ENCODE peak calls at places on chromosome 19, in ten cellular contexts. D is AG04450, C is keratinocyte, U is tibial artery, K is cardiac fibroblast, N is lower leg skin, A is A549, E is psoas muscle, S is esophagus squamous epithelium, R is GM20000. G is an unnamed sample.
A peak's percentile ranks its signal among the peaks of the same experiment; 100 is the strongest.

GRCh38 chr19:17695198-17695597 is 7.0 kb upstream of the UNC13A start:
- DNase-seq in S (no peak), C (no peak), E (no peak), K (no peak), A (no peak), R (no peak), N (no peak), U (no peak), D (no peak), G (no peak)

GRCh38 chr19:30376272-30376671 is 4.1 kb downstream of the ZNF536 start:
- DNase-seq in K (no peak), A (no peak), S (no peak), D (no peak), R (no peak), N (no peak), C (no peak), E (no peak), U (peak; percentile 9), G (no peak)

GRCh38 chr19:33208904-33209843 is 15.0 kb downstream of the LRP3 start:
- DNase-seq in D (no peak), K (no peak), E (peak; percentile 43), N (no peak), U (no peak), A (no peak), S (no peak), R (no peak), C (no peak), G (no peak)

GRCh38 chr19:11848594-11849263 is at the start of gene ZNF439:
- DNase-seq in K (peak; percentile 53), E (peak; percentile 89), D (peak; percentile 18), N (peak; percentile 89), C (no peak), R (peak; percentile 93), S (peak; percentile 38), U (peak; percentile 94), A (no peak), G (peak; percentile 16)

GRCh38 chr19:41937976-41938375 is 9.7 kb upstream of the ERFL start:
- DNase-seq in R (no peak), K (no peak), S (no peak), C (no peak), D (no peak), A (no peak), U (no peak), N (no peak), E (no peak), G (no peak)

GRCh38 chr19:41548954-41549688 is 26.8 kb upstream of the CEACAM21 start:
- DNase-seq in U (no peak), A (no peak), D (no peak), K (no peak), C (no peak), S (no peak), E (no peak), R (peak; percentile 72), N (no peak), G (no peak)

GRCh38 chr19:741506-742131 is 9.3 kb upstream of the MISP start:
- DNase-seq in C (no peak), R (no peak), U (no peak), D (no peak), S (no peak), K (no peak), N (no peak), E (no peak), A (peak; percentile 56), G (no peak)

GRCh38 chr19:58351558-58351878 is 1.8 kb downstream of the A1BG start:
- DNase-seq in A (no peak), E (no peak), R (no peak), D (no peak), U (no peak), N (no peak), S (no peak), K (no peak), C (no peak), G (no peak)

DNA sequence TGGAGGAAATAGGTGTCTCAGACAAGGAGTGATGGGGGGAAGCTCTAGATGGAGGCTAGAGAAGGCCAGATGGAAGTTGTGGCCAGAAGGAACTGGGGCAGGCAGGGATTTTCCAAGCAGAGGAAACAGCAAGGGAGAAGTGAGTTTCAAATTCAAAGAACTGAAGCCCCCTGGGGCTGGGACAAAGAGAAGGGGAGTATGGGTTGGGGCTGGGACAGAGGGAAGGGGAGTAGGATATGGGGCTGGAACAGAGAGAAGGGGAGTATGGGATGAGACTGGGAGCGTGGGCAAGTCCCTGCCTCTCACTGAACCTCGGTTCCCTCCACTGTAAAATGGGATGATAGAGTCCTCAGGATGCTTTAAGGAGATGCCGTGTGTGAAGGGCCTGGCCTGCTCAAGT is 1.9 kb upstream of the GTF2F1 start:
- DNase-seq in A (no peak), K (no peak), R (no peak), U (no peak), S (no peak), E (no peak), N (no peak), D (no peak), C (no peak), G (no peak)
- TF ChIP-seq CTCF in A (no peak), K (no peak), R (no peak), U (no peak), S (no peak), E (no peak), N (no peak), D (no peak), C (no peak), G (no peak)

GRCh38 chr19:10420444-10421239 is at the start of gene PDE4A:
- DNase-seq in C (no peak), R (peak; percentile 71), E (no peak), A (peak; percentile 32), U (no peak), N (no peak), S (no peak), D (no peak), K (peak; percentile 45), G (peak; percentile 79)
- TF ChIP-seq CTCF in C (peak; percentile 74), R (peak; percentile 75), E (peak; percentile 21), A (peak; percentile 38), U (no peak), N (no peak), S (peak; percentile 23), D (peak; percentile 44), K (peak; percentile 47), G (peak; percentile 50)

DNA sequence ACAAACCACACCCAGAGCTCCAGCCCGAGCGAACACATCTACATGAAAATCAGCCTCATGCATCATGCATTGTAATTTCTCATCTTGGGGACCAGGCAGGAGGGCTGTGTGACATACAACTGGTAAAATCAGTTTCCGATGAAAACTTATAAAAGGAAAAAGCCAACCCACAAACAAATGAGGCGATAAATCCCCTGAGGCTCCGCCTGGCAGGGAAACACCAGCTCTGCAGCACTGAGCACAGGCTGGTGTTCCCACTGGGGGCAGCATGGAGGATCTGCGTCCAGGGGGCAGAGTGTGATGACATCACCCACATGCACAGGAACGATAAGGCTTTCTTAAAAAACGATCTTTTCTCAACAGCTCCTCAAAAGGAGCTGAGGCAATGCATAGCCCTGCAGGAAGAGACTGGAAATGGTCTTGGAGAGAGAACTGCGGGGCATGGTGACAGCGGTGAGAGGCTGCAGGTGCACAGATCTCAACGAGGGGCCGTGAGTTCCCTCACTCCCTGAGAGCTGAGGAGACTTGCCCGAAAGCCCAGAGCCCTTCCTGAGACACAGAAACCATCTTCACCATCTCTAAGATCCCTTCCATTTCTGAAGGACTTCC is 24.6 kb downstream of the SH3GL1 start:
- DNase-seq in S (no peak), K (peak; percentile 77), U (peak; percentile 48), D (no peak), R (peak; percentile 60), C (no peak), E (peak; percentile 42), N (no peak), A (no peak), G (no peak)
- TF ChIP-seq CTCF in S (peak; percentile 28), K (peak; percentile 45), U (peak; percentile 26), D (peak; percentile 62), R (peak; percentile 54), C (peak; percentile 8), E (peak; percentile 10), N (no peak), A (no peak), G (no peak)

GRCh38 chr19:4647676-4648644 is 8.6 kb downstream of the TNFAIP8L1 start:
- DNase-seq in N (no peak), R (peak; percentile 62), E (peak; percentile 56), S (no peak), U (no peak), A (no peak), K (peak; percentile 93), C (no peak), D (no peak), G (no peak)
- TF ChIP-seq CTCF in N (no peak), R (no peak), E (no peak), S (no peak), U (no peak), A (no peak), K (peak; percentile 76), C (no peak), D (no peak), G (no peak)

DNA sequence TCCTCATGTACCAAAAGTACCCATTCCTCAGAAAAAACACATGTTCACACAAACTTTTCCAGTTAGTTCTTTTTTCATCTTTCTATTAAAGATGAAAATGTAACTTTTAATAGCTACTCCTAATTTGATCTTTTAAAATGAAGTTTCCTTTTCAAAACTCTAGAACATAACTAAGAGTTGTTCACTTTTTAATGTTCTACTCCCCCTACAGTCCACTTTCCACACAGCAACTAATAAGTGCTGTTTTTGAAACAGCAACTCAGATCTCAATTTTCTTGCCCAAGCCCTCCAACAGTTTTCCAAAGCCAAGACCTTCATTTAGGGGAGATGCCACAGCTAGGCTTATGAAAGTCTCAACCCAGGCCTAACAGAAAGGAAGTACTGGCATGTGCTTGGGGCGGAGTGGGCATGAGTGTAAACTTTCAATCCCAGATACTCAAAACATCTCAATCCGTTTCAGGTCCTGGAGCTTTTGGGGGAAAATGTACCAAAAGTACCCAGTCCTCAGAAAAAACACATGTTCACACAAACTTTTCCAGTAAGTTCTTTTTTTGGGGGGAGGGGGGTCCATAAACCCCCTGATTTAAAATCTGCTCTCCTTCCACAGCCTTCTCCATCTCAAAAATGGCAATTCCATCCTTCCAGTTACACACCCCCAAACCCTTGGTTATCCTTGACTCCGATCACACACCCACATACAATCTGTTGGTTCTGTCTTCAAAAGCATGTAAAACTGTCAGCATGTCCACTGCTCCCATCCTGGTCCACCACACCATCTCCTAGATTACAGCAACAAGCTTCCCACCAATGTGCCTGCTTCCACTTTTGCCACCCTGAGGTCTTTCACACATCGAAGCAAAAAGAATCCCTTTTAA is 2.0 kb downstream of the FBL start:
- DNase-seq in C (no peak), S (no peak), U (no peak), N (no peak), R (peak; percentile 68), A (peak; percentile 89), D (peak; percentile 15), E (no peak), K (peak; percentile 71), G (no peak)
- TF ChIP-seq CTCF in C (peak; percentile 54), S (peak; percentile 65), U (peak; percentile 43), N (no peak), R (peak; percentile 59), A (peak; percentile 81), D (peak; percentile 78), E (peak; percentile 61), K (peak; percentile 69), G (peak; percentile 65)

GRCh38 chr19:4362871-4363545 is 19.6 kb downstream of the MPND start:
- DNase-seq in U (no peak), A (no peak), K (no peak), R (no peak), C (no peak), N (no peak), E (no peak), D (no peak), S (no peak), G (no peak)
- TF ChIP-seq CTCF in U (no peak), A (peak; percentile 32), K (peak; percentile 13), R (no peak), C (peak; percentile 25), N (no peak), E (no peak), D (peak; percentile 31), S (peak; percentile 30), G (no peak)

G was measured in nephron progenitor cell.